ENCODE peak calls at places on chromosomes 7 and 10, in five cellular contexts. W, X, K, E and D are unnamed samples.

GRCh38 chr10:93554760-93555432 is 11.6 kb upstream of the FFAR4 start:
- DNase-seq in K (peak; percentile 71), W (peak; percentile 77), E (peak; percentile 64), X (peak; percentile 79), D (peak; percentile 89)

GRCh38 chr10:29381230-29381563 is 92.3 kb downstream of the LYZL1 start:
- DNase-seq in W (no peak), E (no peak), X (no peak), K (no peak), D (no peak)

GRCh38 chr7:154857240-154857639 is 145.7 kb downstream of the PAXIP1 start:
- DNase-seq in W (no peak), E (no peak), X (no peak), K (no peak), D (peak; percentile 64)

GRCh38 chr7:111232249-111233084 is 141.5 kb downstream of the LRRN3 start:
- DNase-seq in X (peak; percentile 30), K (no peak), E (peak; percentile 24), W (no peak), D (no peak)

GRCh38 chr7:123573896-123574467 is 16.4 kb upstream of the NDUFA5 start:
- DNase-seq in W (no peak), K (no peak), X (no peak), E (no peak), D (no peak)

GRCh38 chr10:14184841-14185500 is 145.8 kb downstream of the FRMD4A start:
- DNase-seq in W (no peak), X (no peak), E (peak; percentile 20), K (no peak), D (peak; percentile 16)

GRCh38 chr7:55124989-55125875 is 106.4 kb downstream of the EGFR start:
- DNase-seq in W (no peak), X (no peak), K (peak; percentile 61), E (peak; percentile 34), D (no peak)

GRCh38 chr7:56033671-56034432 is 17.4 kb downstream of the PSPH start:
- DNase-seq in E (peak; percentile 87), W (peak; percentile 59), K (peak; percentile 59), X (peak; percentile 71), D (peak; percentile 81)

GRCh38 chr7:44796034-44796503 is 412 bp upstream of the PPIA start:
- DNase-seq in K (no peak), X (peak; percentile 50), W (no peak), E (peak; percentile 46), D (no peak)

GRCh38 chr10:124630551-124630950 is 113.6 kb downstream of the FAM53B start:
- DNase-seq in E (no peak), X (no peak), W (no peak), K (no peak), D (no peak)

GRCh38 chr10:34670101-34670500 is 145.0 kb downstream of the PARD3 start:
- DNase-seq in E (no peak), W (no peak), X (no peak), K (no peak), D (no peak)

GRCh38 chr7:111815354-111815753 is 253.1 kb upstream of the IMMP2L start:
- DNase-seq in E (no peak), X (no peak), W (no peak), K (no peak), D (no peak)

GRCh38 chr10:29861811-29862505 is 197.4 kb downstream of the JCAD start:
- DNase-seq in W (no peak), K (no peak), X (no peak), E (peak; percentile 23), D (no peak)

GRCh38 chr7:100585511-100586265 is at the start of gene LRCH4:
- DNase-seq in E (no peak), X (peak; percentile 55), W (peak; percentile 61), K (no peak), D (peak; percentile 85)

GRCh38 chr10:118912961-118913360 is 116.6 kb upstream of the NANOS1 start:
- DNase-seq in E (peak; percentile 54), X (peak; percentile 68), W (no peak), K (no peak), D (no peak)

GRCh38 chr10:131224106-131224505 is 87.4 kb downstream of the TCERG1L start:
- DNase-seq in K (peak; percentile 17), W (no peak), E (no peak), X (no peak), D (no peak)

GRCh38 chr10:123202526-123202925 is 48.3 kb downstream of the BUB3 start:
- DNase-seq in E (no peak), X (no peak), W (no peak), K (no peak), D (no peak)

GRCh38 chr10:29426420-29426819 is 137.6 kb downstream of the LYZL1 start:
- DNase-seq in W (no peak), E (no peak), X (no peak), K (no peak), D (no peak)

GRCh38 chr10:112804036-112804435 is 146.0 kb upstream of the TCF7L2 start:
- DNase-seq in K (no peak), X (peak; percentile 22), E (no peak), W (no peak), D (no peak)

GRCh38 chr10:29807407-29807806 is 172.6 kb upstream of the SVIL start:
- DNase-seq in K (no peak), E (peak; percentile 62), W (no peak), X (peak; percentile 69), D (no peak)

DNA sequence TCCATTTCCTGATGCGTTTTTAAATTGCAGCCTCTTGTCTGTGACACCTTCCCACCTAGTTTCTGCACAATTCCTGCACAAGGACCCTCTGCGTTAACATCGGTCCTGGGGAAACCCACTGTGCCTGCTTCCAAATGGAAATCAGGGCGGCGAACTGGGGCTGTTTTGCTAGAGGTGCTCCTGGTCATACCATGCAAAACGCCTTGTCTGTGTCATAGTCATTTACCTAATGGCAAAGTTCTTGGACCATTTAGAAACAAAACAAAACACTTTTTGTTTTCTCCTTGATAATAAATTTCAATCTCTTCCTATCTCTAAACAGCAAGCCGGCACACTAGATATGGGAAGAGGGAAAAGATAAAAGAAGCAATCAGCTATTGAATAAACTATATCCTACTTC is 206.9 kb upstream of the KLF14 start:
- DNase-seq in X (no peak), K (no peak), W (no peak), E (peak; percentile 36), D (no peak)
- H3K4me3 ChIP-seq in X (peak overlapping the region; percentile 26), K (peak overlapping the region; percentile 81), W (peak overlapping the region; percentile 2), E (peak overlapping the region; percentile 61), D (no peak overlapping the region)

DNA sequence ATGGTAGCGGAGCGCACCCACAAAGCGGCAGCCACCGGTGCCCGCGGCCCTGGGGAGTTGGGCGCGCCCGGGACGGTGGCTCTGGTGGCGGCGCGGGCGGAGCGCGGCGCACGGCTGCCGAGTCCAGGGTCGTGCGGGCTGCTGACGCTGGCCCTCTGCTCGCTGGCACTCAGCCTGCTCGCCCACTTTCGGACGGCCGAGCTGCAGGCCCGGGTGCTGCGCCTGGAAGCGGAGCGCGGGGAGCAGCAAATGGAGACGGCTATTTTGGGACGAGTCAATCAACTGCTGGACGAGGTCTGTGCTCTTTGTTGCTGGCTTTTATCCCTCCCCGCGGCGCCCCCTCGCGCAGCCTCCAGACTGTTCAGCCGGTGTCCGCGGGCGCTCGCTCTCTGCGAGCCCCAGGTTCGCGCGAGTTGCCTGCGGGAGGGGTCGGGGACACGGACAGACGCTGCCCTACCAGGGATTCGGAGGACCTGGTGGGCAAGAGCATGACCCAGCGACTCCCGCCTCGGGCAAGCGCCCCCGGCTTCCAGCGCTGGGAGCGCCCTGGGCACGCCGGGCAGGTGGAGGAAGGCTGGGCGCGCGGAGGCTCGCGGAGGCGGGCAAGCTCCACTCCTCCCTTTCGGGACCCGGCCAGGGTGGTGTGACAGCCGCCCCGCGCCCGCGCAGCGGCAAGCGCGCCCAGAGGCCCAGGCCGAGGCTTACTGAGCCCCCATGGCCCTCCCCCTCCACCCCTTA is 887 bp downstream of the COL13A1 start:
- DNase-seq in W (no peak), E (peak; percentile 65), X (peak; percentile 58), K (peak; percentile 76), D (no peak)
- TF ChIP-seq CTCF in W (no peak), E (peak; percentile 26), X (peak; percentile 20), K (peak; percentile 16), D (no peak)

GRCh38 chr10:86957471-86958108 is at the start of gene MMRN2:
- DNase-seq in W (no peak), K (peak; percentile 63), E (no peak), X (peak; percentile 60), D (no peak)

GRCh38 chr10:86960003-86960862 is 1.8 kb downstream of the SNCG start:
- DNase-seq in W (peak; percentile 65), K (peak; percentile 70), E (peak; percentile 81), X (peak; percentile 83), D (peak; percentile 58)

GRCh38 chr10:86959737-86960002 is 1.3 kb downstream of the SNCG start:
- DNase-seq in E (no peak), K (no peak), W (no peak), X (no peak), D (no peak)

GRCh38 chr10:86958109-86958830 is at the start of gene SNCG:
- DNase-seq in E (no peak), K (peak; percentile 68), W (peak; percentile 81), X (peak; percentile 55), D (no peak)

GRCh38 chr10:86958831-86959736 is 685 bp downstream of the SNCG start:
- DNase-seq in X (peak; percentile 84), K (peak; percentile 62), E (peak; percentile 74), W (peak; percentile 71), D (no peak)
- H3K4me3 ChIP-seq in X (no peak overlapping the region), K (peak overlapping the region; percentile 59), E (no peak overlapping the region), W (no peak overlapping the region), D (no peak overlapping the region)

DNA sequence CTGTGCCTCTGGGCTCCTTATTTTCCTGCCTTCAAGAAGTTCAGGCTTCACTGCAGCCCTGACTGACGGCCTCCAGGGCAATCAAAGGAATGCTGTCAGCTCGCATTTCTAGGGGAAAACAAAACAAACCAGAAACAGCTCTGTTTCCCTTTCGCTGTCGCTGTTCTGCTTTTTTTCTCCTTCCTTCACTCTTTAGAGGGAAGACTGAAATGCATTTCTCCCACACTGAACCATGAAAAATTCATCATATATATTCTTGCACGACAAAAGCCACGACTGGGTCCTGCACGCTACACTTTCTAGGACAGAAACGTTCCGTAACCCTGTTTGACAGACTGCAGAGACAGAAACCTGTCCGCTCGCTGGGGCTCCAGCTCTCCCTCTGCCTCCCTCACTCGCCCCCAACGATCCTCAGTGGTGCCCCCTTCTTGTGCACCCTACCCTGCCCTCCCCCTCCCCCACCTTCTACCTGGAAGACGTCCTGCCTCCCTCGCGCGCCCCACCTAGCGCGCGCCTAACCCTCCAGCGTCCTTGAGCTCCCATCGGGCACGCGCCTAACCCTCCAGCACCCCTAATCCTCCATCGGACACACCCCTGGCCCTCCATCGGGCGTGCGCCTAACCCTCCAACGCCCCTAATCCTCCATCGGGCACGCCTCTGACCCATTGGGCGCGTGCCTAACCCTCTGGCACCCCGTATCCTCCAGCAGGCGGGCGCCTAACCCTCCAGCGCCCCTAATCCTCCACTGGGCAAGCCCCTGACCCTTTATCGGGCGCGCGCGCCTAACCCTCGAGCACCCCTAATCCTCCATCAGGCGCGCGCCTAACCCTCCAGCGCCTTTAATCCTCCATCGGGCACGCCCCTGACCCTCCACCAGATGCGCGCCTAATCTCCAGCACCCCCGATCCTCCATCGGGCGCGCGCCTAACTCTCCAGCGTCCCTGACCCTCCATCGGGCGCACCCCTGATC is 37.1 kb downstream of the SVOPL start:
- DNase-seq in E (peak; percentile 16), X (peak; percentile 19), W (peak; percentile 26), K (peak; percentile 51), D (peak; percentile 52)
- TF ChIP-seq CTCF in E (no peak), X (no peak), W (no peak), K (no peak), D (no peak)